ENCODE peak calls at places on chromosomes 12 and 14, in seven cellular contexts. One of them, this sample, is unnamed.

GRCh38 chr12:3288690-3289089 is 202.3 kb upstream of the PRMT8 start:
- DNase-seq in GM04504: no peak
- DNase-seq in stimulated activated CD4-positive, alpha-beta T cell treated with anti-CD3 and anti-CD28 coated beads, Interleukin-2, amount 100 ng/mL, for 24 hours: no peak
- DNase-seq in A549: no peak
- DNase-seq in dorsolateral prefrontal cortex: no peak
- DNase-seq in RWPE2: no peak
- DNase-seq in anterior cingulate cortex: no peak
- DNase-seq in this sample: no peak

GRCh38 chr14:94165744-94166143 is 8.4 kb upstream of the PPP4R4 start:
- DNase-seq in RWPE2: no peak
- DNase-seq in stimulated activated CD4-positive, alpha-beta T cell treated with anti-CD3 and anti-CD28 coated beads, Interleukin-2, amount 100 ng/mL, for 24 hours: no peak
- DNase-seq in A549: no peak
- DNase-seq in anterior cingulate cortex: no peak
- DNase-seq in dorsolateral prefrontal cortex: no peak
- DNase-seq in GM04504: no peak
- DNase-seq in this sample: no peak

GRCh38 chr14:88424573-88424972 is 39.1 kb downstream of the SPATA7 start:
- DNase-seq in stimulated activated CD4-positive, alpha-beta T cell treated with anti-CD3 and anti-CD28 coated beads, Interleukin-2, amount 100 ng/mL, for 24 hours: no peak
- DNase-seq in GM04504: peak; percentile 35
- DNase-seq in RWPE2: no peak
- DNase-seq in anterior cingulate cortex: no peak
- DNase-seq in dorsolateral prefrontal cortex: no peak
- DNase-seq in A549: no peak
- DNase-seq in this sample: no peak

GRCh38 chr14:24051162-24051788 is 534 bp upstream of the CARMIL3 start:
- DNase-seq in dorsolateral prefrontal cortex: peak; percentile 55
- DNase-seq in GM04504: no peak
- DNase-seq in stimulated activated CD4-positive, alpha-beta T cell treated with anti-CD3 and anti-CD28 coated beads, Interleukin-2, amount 100 ng/mL, for 24 hours: no peak
- DNase-seq in A549: no peak
- DNase-seq in anterior cingulate cortex: peak; percentile 58
- DNase-seq in RWPE2: peak; percentile 66
- DNase-seq in this sample: peak; percentile 56

GRCh38 chr14:64817631-64818030 is 62.1 kb downstream of the SPTB start:
- DNase-seq in stimulated activated CD4-positive, alpha-beta T cell treated with anti-CD3 and anti-CD28 coated beads, Interleukin-2, amount 100 ng/mL, for 24 hours: no peak
- DNase-seq in RWPE2: no peak
- DNase-seq in GM04504: no peak
- DNase-seq in dorsolateral prefrontal cortex: no peak
- DNase-seq in A549: no peak
- DNase-seq in anterior cingulate cortex: no peak
- DNase-seq in this sample: no peak

GRCh38 chr12:12837025-12837872 is 24.1 kb downstream of the DDX47 start:
- DNase-seq in A549: peak; percentile 75
- DNase-seq in dorsolateral prefrontal cortex: no peak
- DNase-seq in anterior cingulate cortex: no peak
- DNase-seq in RWPE2: peak; percentile 35
- DNase-seq in GM04504: peak; percentile 66
- DNase-seq in stimulated activated CD4-positive, alpha-beta T cell treated with anti-CD3 and anti-CD28 coated beads, Interleukin-2, amount 100 ng/mL, for 24 hours: peak; percentile 55
- DNase-seq in this sample: peak; percentile 58

GRCh38 chr12:111393700-111394275 is 11.9 kb upstream of the SH2B3 start:
- DNase-seq in dorsolateral prefrontal cortex: no peak
- DNase-seq in stimulated activated CD4-positive, alpha-beta T cell treated with anti-CD3 and anti-CD28 coated beads, Interleukin-2, amount 100 ng/mL, for 24 hours: no peak
- DNase-seq in anterior cingulate cortex: no peak
- DNase-seq in A549: no peak
- DNase-seq in RWPE2: no peak
- DNase-seq in GM04504: no peak
- DNase-seq in this sample: no peak

GRCh38 chr14:21014761-21015190 is 10.1 kb downstream of the NDRG2 start:
- DNase-seq in anterior cingulate cortex: peak; percentile 61
- DNase-seq in RWPE2: no peak
- DNase-seq in A549: peak; percentile 76
- DNase-seq in dorsolateral prefrontal cortex: peak; percentile 86
- DNase-seq in stimulated activated CD4-positive, alpha-beta T cell treated with anti-CD3 and anti-CD28 coated beads, Interleukin-2, amount 100 ng/mL, for 24 hours: peak; percentile 89
- DNase-seq in GM04504: peak; percentile 57
- DNase-seq in this sample: no peak

GRCh38 chr12:130557876-130558770 is 158.0 kb downstream of the RIMBP2 start:
- DNase-seq in stimulated activated CD4-positive, alpha-beta T cell treated with anti-CD3 and anti-CD28 coated beads, Interleukin-2, amount 100 ng/mL, for 24 hours: no peak
- DNase-seq in A549: no peak
- DNase-seq in dorsolateral prefrontal cortex: no peak
- DNase-seq in GM04504: no peak
- DNase-seq in anterior cingulate cortex: no peak
- DNase-seq in RWPE2: no peak
- DNase-seq in this sample: peak; percentile 87

GRCh38 chr14:68712703-68713370 is 80.0 kb downstream of the ZFP36L1 start:
- DNase-seq in stimulated activated CD4-positive, alpha-beta T cell treated with anti-CD3 and anti-CD28 coated beads, Interleukin-2, amount 100 ng/mL, for 24 hours: no peak
- DNase-seq in dorsolateral prefrontal cortex: no peak
- DNase-seq in GM04504: no peak
- DNase-seq in RWPE2: no peak
- DNase-seq in A549: no peak
- DNase-seq in anterior cingulate cortex: no peak
- DNase-seq in this sample: no peak

GRCh38 chr12:131213896-131214442 is 260.3 kb downstream of the ADGRD1 start:
- DNase-seq in A549: no peak
- DNase-seq in dorsolateral prefrontal cortex: peak; percentile 17
- DNase-seq in GM04504: no peak
- DNase-seq in anterior cingulate cortex: no peak
- DNase-seq in stimulated activated CD4-positive, alpha-beta T cell treated with anti-CD3 and anti-CD28 coated beads, Interleukin-2, amount 100 ng/mL, for 24 hours: no peak
- DNase-seq in RWPE2: no peak
- DNase-seq in this sample: no peak

GRCh38 chr14:93007225-93007997 is 84.5 kb downstream of the CHGA start:
- DNase-seq in anterior cingulate cortex: no peak
- DNase-seq in stimulated activated CD4-positive, alpha-beta T cell treated with anti-CD3 and anti-CD28 coated beads, Interleukin-2, amount 100 ng/mL, for 24 hours: no peak
- DNase-seq in dorsolateral prefrontal cortex: no peak
- DNase-seq in RWPE2: no peak
- DNase-seq in GM04504: no peak
- DNase-seq in A549: peak; percentile 28
- DNase-seq in this sample: peak; percentile 58

GRCh38 chr12:26001530-26001929 is 43.0 kb downstream of the RASSF8 start:
- DNase-seq in anterior cingulate cortex: no peak
- DNase-seq in RWPE2: no peak
- DNase-seq in dorsolateral prefrontal cortex: no peak
- DNase-seq in A549: no peak
- DNase-seq in GM04504: no peak
- DNase-seq in stimulated activated CD4-positive, alpha-beta T cell treated with anti-CD3 and anti-CD28 coated beads, Interleukin-2, amount 100 ng/mL, for 24 hours: no peak
- DNase-seq in this sample: no peak

GRCh38 chr12:47905313-47905730 is 528 bp upstream of the VDR start:
- DNase-seq in anterior cingulate cortex: no peak
- DNase-seq in stimulated activated CD4-positive, alpha-beta T cell treated with anti-CD3 and anti-CD28 coated beads, Interleukin-2, amount 100 ng/mL, for 24 hours: no peak
- DNase-seq in A549: no peak
- DNase-seq in GM04504: no peak
- DNase-seq in RWPE2: peak; percentile 79
- DNase-seq in dorsolateral prefrontal cortex: peak; percentile 47
- DNase-seq in this sample: peak; percentile 89

GRCh38 chr12:104702565-104703139 is 245.9 kb downstream of the CHST11 start:
- DNase-seq in RWPE2: no peak
- DNase-seq in stimulated activated CD4-positive, alpha-beta T cell treated with anti-CD3 and anti-CD28 coated beads, Interleukin-2, amount 100 ng/mL, for 24 hours: no peak
- DNase-seq in A549: no peak
- DNase-seq in GM04504: peak; percentile 80
- DNase-seq in dorsolateral prefrontal cortex: no peak
- DNase-seq in anterior cingulate cortex: no peak
- DNase-seq in this sample: peak; percentile 29

This sample was measured in mucosa of descending colon.